ENCODE peak calls at places on chromosomes 6 and 20, in four cellular contexts. Q is mammary epithelial cell, A is heart left ventricle, F is GM23338. L is an unnamed sample.

GRCh38 chr6:129903082-129903481 is 42.0 kb upstream of the TMEM244 start:
- DNase-seq in Q (no peak), A (no peak), F (no peak), L (no peak)

GRCh38 chr20:50368813-50369224 is 141.4 kb upstream of the PTPN1 start:
- DNase-seq in Q (no peak), F (no peak), A (no peak), L (no peak)

GRCh38 chr6:98944598-98945011 is 3.1 kb downstream of the FBXL4 start:
- DNase-seq in F (no peak), A (no peak), Q (peak; percentile 13), L (no peak)

GRCh38 chr6:143427109-143427817 is 23.2 kb downstream of the ADAT2 start:
- DNase-seq in A (peak; percentile 70), Q (peak; percentile 70), F (peak; percentile 84), L (peak; percentile 58)

GRCh38 chr6:141077355-141078333 is 1055.1 kb upstream of the GJE1 start:
- DNase-seq in Q (peak; percentile 10), F (peak; percentile 86), A (no peak), L (no peak)

GRCh38 chr6:6825986-6826901 is 237.7 kb downstream of the LY86 start:
- DNase-seq in A (peak; percentile 63), Q (peak; percentile 37), F (no peak), L (no peak)

GRCh38 chr20:63702036-63702665 is 5.6 kb downstream of the ARFRP1 start:
- DNase-seq in F (no peak), Q (no peak), A (no peak), L (no peak)

GRCh38 chr6:113146878-113147277 is 710.3 kb upstream of the MARCKS start:
- DNase-seq in Q (no peak), A (no peak), F (no peak), L (no peak)

GRCh38 chr6:39451831-39452230 is 129.3 kb upstream of the KCNK16 start:
- DNase-seq in A (no peak), Q (no peak), F (peak; percentile 42), L (no peak)

GRCh38 chr6:124008689-124009371 is 205.2 kb downstream of the NKAIN2 start:
- DNase-seq in F (no peak), Q (no peak), A (no peak), L (no peak)

GRCh38 chr6:15593798-15594197 is 69.0 kb downstream of the DTNBP1 start:
- DNase-seq in A (peak; percentile 51), Q (no peak), F (no peak), L (no peak)

GRCh38 chr6:18405477-18406293 is 18.5 kb downstream of the RNF144B start:
- DNase-seq in Q (peak; percentile 91), A (no peak), F (no peak), L (peak; percentile 43)

GRCh38 chr6:16209539-16209938 is 28.8 kb upstream of the GMPR start:
- DNase-seq in F (no peak), Q (no peak), A (no peak), L (no peak)

GRCh38 chr6:158718431-158719126 is 68.7 kb downstream of the SYTL3 start:
- DNase-seq in A (no peak), Q (no peak), F (peak; percentile 92), L (no peak)

GRCh38 chr6:31578461-31579118 is 3.2 kb downstream of the TNF start:
- DNase-seq in Q (peak; percentile 95), A (no peak), F (peak; percentile 75), L (no peak)

GRCh38 chr20:58583586-58583985 is 67.5 kb upstream of the STX16 start:
- DNase-seq in F (no peak), Q (no peak), A (no peak), L (no peak)

GRCh38 chr6:52020961-52021570 is 66.3 kb downstream of the PKHD1 start:
- DNase-seq in Q (peak; percentile 10), A (no peak), F (peak; percentile 53), L (no peak)

GRCh38 chr6:72551470-72551869 is 70.4 kb upstream of the KCNQ5 start:
- DNase-seq in F (peak; percentile 47), Q (no peak), A (no peak), L (no peak)

GRCh38 chr6:11212625-11213024 is 19.8 kb downstream of the NEDD9 start:
- DNase-seq in Q (peak; percentile 67), F (no peak), A (peak; percentile 44), L (no peak)

GRCh38 chr6:133888931-133889556 is at the start of gene TCF21:
- DNase-seq in F (peak; percentile 84), A (peak; percentile 67), Q (no peak), L (no peak)

GRCh38 chr6:134249412-134249758 is 68.5 kb downstream of the SGK1 start:
- DNase-seq in A (no peak), F (no peak), Q (peak; percentile 23), L (no peak)

GRCh38 chr6:166252601-166253000 is 55.6 kb downstream of the PRR18 start:
- DNase-seq in Q (no peak), F (no peak), A (no peak), L (no peak)

GRCh38 chr20:3174442-3175263 is 1.3 kb upstream of the LZTS3 start:
- DNase-seq in F (peak; percentile 86), A (no peak), Q (no peak), L (no peak)

GRCh38 chr20:48822178-48822577 is 5.6 kb downstream of the PREX1 start:
- DNase-seq in F (no peak), A (no peak), Q (no peak), L (no peak)

GRCh38 chr20:48823476-48823875 is 4.3 kb downstream of the PREX1 start:
- DNase-seq in F (no peak), A (no peak), Q (no peak), L (no peak)

GRCh38 chr20:48821261-48821910 is 6.4 kb downstream of the PREX1 start:
- DNase-seq in F (no peak), Q (peak; percentile 17), A (no peak), L (no peak)

GRCh38 chr20:48823960-48824497 is 3.8 kb downstream of the PREX1 start:
- DNase-seq in A (no peak), Q (peak; percentile 90), F (no peak), L (no peak)

GRCh38 chr20:48822879-48823385 is 4.9 kb downstream of the PREX1 start:
- DNase-seq in A (no peak), F (no peak), Q (no peak), L (no peak)
- H3K4me1 ChIP-seq in A (peaks cover 76% of the 10 kb centered on the region), F (peaks cover 28% of the 10 kb centered on the region), Q (peaks cover 10% of the 10 kb centered on the region), L (no peaks in the 10 kb centered on the region)

DNA sequence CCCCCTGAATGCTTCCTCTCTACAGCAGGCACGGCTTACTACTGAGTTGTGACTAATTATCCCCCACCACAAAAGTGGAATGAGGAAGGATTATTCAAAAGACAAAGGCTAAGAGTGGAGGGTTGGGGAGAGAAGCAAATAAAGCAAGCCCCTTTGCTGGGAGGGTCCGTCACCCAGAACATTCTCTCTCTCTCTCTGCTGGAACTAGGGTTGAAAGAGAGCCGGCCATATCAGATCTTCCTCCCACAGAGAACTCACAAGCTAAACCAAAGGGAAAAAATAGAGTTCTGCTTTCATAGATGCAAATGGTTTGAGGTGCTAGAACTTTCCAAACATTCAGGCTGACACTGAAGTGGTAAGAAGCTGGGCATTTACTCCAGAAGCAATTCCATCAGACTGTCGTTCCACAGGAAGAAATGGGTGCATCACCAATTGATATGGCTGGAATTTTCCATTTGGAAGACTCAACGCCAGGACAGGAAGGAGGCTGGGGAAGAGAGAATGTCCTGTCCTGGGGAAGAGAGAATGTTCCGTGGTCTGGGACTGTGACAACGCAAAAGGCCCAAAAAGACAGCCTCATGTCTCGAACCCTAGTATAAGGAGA is 7.9 kb downstream of the ZMYND8 start:
- DNase-seq in F (no peak), Q (no peak), A (no peak), L (no peak)
- H3K4me1 ChIP-seq in F (peaks cover 78% of the 10 kb centered on the region), Q (peaks cover 58% of the 10 kb centered on the region), A (peaks cover 71% of the 10 kb centered on the region), L (peaks cover 21% of the 10 kb centered on the region)

GRCh38 chr6:56491606-56492328 is 150.9 kb downstream of the DST start:
- DNase-seq in Q (peak; percentile 9), F (no peak), A (peak; percentile 72), L (no peak)

GRCh38 chr6:56490994-56491393 is 151.7 kb downstream of the DST start:
- DNase-seq in A (no peak), F (no peak), Q (peak; percentile 43), L (no peak)

GRCh38 chr6:56489559-56489958 is 153.1 kb downstream of the DST start:
- DNase-seq in F (no peak), Q (no peak), A (no peak), L (no peak)

GRCh38 chr6:56486681-56487080 is 156.0 kb downstream of the DST start:
- DNase-seq in Q (no peak), A (no peak), F (no peak), L (no peak)

GRCh38 chr6:56488281-56488680 is 154.4 kb downstream of the DST start:
- DNase-seq in F (no peak), Q (no peak), A (no peak), L (no peak)
- H3K4me1 ChIP-seq in F (no peaks in the 10 kb centered on the region), Q (no peaks in the 10 kb centered on the region), A (peaks cover 15% of the 10 kb centered on the region), L (no peaks in the 10 kb centered on the region)

GRCh38 chr6:137794510-137795200 is 72.4 kb upstream of the TNFAIP3 start:
- DNase-seq in A (no peak), Q (no peak), F (no peak), L (no peak)

GRCh38 chr6:137792160-137793033 is 74.7 kb upstream of the TNFAIP3 start:
- DNase-seq in F (no peak), A (no peak), Q (no peak), L (no peak)

GRCh38 chr6:137791281-137792159 is 75.5 kb upstream of the TNFAIP3 start:
- DNase-seq in Q (no peak), F (no peak), A (no peak), L (no peak)

GRCh38 chr6:137795510-137795909 is 71.5 kb upstream of the TNFAIP3 start:
- DNase-seq in A (no peak), Q (no peak), F (no peak), L (no peak)

DNA sequence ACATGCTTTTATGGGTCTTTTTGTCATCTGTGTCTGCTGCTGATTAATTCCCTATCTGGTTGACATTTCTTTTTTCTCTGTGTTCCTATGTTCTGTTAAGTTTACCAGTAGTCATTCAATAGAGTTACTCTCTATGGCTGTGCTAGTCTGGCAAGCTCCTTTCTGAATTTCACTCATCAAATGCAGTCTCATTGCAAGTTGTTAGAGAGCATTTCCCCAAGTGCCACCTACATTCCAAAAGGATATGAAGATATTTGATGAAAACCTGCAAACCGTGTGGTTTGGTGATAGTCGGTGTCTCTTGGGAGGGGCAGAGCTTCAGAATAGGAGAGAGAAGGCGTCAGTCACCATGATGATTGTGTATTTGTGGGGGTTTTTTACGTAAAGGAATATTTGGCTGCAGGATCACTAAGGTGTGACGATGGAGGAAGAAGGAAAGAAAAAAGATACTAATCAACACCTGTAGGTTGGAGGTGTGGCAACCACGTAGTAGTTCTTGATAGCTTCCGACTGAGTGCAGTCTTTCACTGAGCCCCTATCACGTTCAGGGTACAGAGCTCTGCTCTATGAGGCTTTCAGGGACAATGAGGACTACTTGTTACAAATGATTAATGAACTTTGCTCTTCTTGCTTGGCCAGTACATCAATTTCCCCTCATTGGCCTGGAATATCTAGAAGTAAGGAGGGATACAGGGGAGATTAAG is 73.1 kb upstream of the TNFAIP3 start:
- DNase-seq in A (no peak), Q (no peak), F (no peak), L (no peak)
- H3K4me1 ChIP-seq in A (peaks cover 31% of the 10 kb centered on the region), Q (no peaks in the 10 kb centered on the region), F (peaks cover 3% of the 10 kb centered on the region), L (no peaks in the 10 kb centered on the region)

GRCh38 chr20:41145821-41146620 is 8.7 kb downstream of the PLCG1 start:
- DNase-seq in A (peak; percentile 70), F (no peak), Q (no peak), L (peak; percentile 81)
- H3K4me1 ChIP-seq in A (peaks cover 99% of the 10 kb centered on the region), F (peaks cover 18% of the 10 kb centered on the region), Q (peaks cover 12% of the 10 kb centered on the region), L (peaks cover 9% of the 10 kb centered on the region)

L was measured in prostate gland.